ENCODE peak calls at places on chromosomes 1 and 21, in ten cellular contexts. O is fibroblast of the conjunctiva; D is HTR-8/SVneo; S is foreskin fibroblast; K is activated CD4-positive, alpha-beta T cell treated with anti-CD3 and anti-CD28 coated beads for 24 hours; J is NCI-H1092 treated with DMSO at 0.1 percent for 48 hours; H is stimulated activated naive CD8-positive, alpha-beta T cell treated with anti-CD3 and anti-CD28 coated beads, Interleukin-15, Interleukin-2, amounts not matched to agents 100 U/mL and 50 U/mL, for 24 hours; Q is mesenchymal stem cell; C is NCI-H2171 treated with DMSO at 0.1 percent for 48 hours; I is A549. R is an unnamed sample.

GRCh38 chr1:229075217-229075616 is 195.7 kb upstream of the RAB4A start:
- DNase-seq in D (no peak), I (no peak), Q (no peak), K (no peak), C (peak), S (no peak), O (no peak), H (no peak), J (no peak), R (no peak)

GRCh38 chr1:53678507-53678906 is 60.5 kb downstream of the GLIS1 start:
- DNase-seq in Q (no peak), C (no peak), I (no peak), O (no peak), K (no peak), D (no peak), H (no peak), S (peak), J (no peak), R (no peak)

GRCh38 chr1:197965132-197965707 is 48.0 kb downstream of the LHX9 start:
- DNase-seq in J (no peak), H (no peak), Q (no peak), D (no peak), S (no peak), O (no peak), K (no peak), C (no peak), I (no peak), R (no peak)

GRCh38 chr21:46109251-46110221 is 11.6 kb downstream of the COL6A2 start:
- DNase-seq in J (no peak), C (no peak), D (no peak), S (peak), Q (peak), H (peak), I (no peak), O (no peak), K (no peak), R (no peak)

GRCh38 chr21:45035477-45035848 is 38.9 kb upstream of the ADARB1 start:
- DNase-seq in J (no peak), H (no peak), I (no peak), D (no peak), Q (no peak), O (no peak), K (no peak), S (no peak), C (no peak), R (no peak)

GRCh38 chr1:158654079-158654478 is 32.4 kb downstream of the SPTA1 start:
- DNase-seq in C (no peak), K (no peak), S (no peak), H (no peak), I (no peak), Q (no peak), J (no peak), D (no peak), O (no peak), R (no peak)

GRCh38 chr1:90836345-90836679 is 119.2 kb upstream of the BARHL2 start:
- DNase-seq in O (no peak), I (no peak), S (no peak), D (no peak), H (no peak), J (no peak), K (no peak), Q (no peak), C (no peak), R (no peak)

GRCh38 chr1:160682983-160683886 is 28.4 kb downstream of the CD48 start:
- DNase-seq in O (no peak), K (no peak), H (no peak), Q (peak), C (no peak), D (no peak), J (no peak), I (no peak), S (no peak), R (no peak)

GRCh38 chr1:37250371-37250770 is 216.1 kb upstream of the GRIK3 start:
- DNase-seq in S (no peak), C (no peak), O (no peak), H (no peak), Q (no peak), I (peak), K (no peak), J (no peak), D (no peak), R (no peak)

GRCh38 chr1:190597361-190597760 is 119.7 kb upstream of the BRINP3 start:
- DNase-seq in I (no peak), K (no peak), D (no peak), H (no peak), C (no peak), S (no peak), O (no peak), J (no peak), Q (no peak), R (no peak)

GRCh38 chr1:147201276-147201675 is 23.9 kb downstream of the FMO5 start:
- DNase-seq in D (no peak), Q (peak), K (no peak), H (no peak), C (no peak), S (no peak), J (no peak), O (no peak), I (no peak), R (no peak)

GRCh38 chr1:95118019-95118499 is 904 bp downstream of the TLCD4 start:
- DNase-seq in H (no peak), O (no peak), S (no peak), C (no peak), J (no peak), I (peak), D (no peak), K (no peak), Q (peak), R (peak)

GRCh38 chr1:50976111-50976889 is 6.3 kb downstream of the CDKN2C start:
- DNase-seq in K (no peak), C (peak), I (peak), H (no peak), O (no peak), Q (no peak), S (no peak), D (no peak), J (peak), R (peak)

GRCh38 chr1:162397943-162398560 is 13.9 kb downstream of the SH2D1B start:
- DNase-seq in Q (no peak), S (no peak), K (no peak), O (no peak), D (no peak), H (no peak), J (peak), C (no peak), I (no peak), R (peak)

GRCh38 chr1:168583571-168583970 is 7.2 kb downstream of the XCL1 start:
- DNase-seq in J (no peak), Q (no peak), I (no peak), C (no peak), K (no peak), S (no peak), D (no peak), H (no peak), O (no peak), R (no peak)

GRCh38 chr1:6918286-6918907 is 133.1 kb downstream of the CAMTA1 start:
- DNase-seq in D (no peak), K (no peak), O (no peak), J (no peak), C (no peak), S (no peak), H (no peak), I (no peak), Q (no peak), R (no peak)

GRCh38 chr21:45830221-45830640 is 151.3 kb upstream of the COL6A1 start:
- DNase-seq in O (no peak), H (no peak), J (no peak), K (no peak), I (no peak), C (no peak), S (no peak), Q (no peak), D (no peak), R (peak)

GRCh38 chr1:189424746-189425331 is 1052.8 kb downstream of the BRINP3 start:
- DNase-seq in J (no peak), K (no peak), S (peak), Q (no peak), I (no peak), H (no peak), D (no peak), C (no peak), O (no peak), R (peak)

GRCh38 chr1:158516966-158517365 is 37.2 kb downstream of the OR6Y1 start:
- DNase-seq in I (no peak), J (no peak), S (no peak), O (no peak), H (no peak), K (no peak), D (no peak), C (no peak), Q (no peak), R (no peak)

GRCh38 chr1:233025156-233025555 is 74.7 kb downstream of the NTPCR start:
- DNase-seq in D (peak), S (peak), O (no peak), K (peak), J (peak), C (peak), I (peak), H (peak), Q (peak), R (peak)

GRCh38 chr1:35454616-35455015 is 102.6 kb downstream of the KIAA0319L start:
- DNase-seq in O (peak), S (peak), Q (peak), I (no peak), K (no peak), J (no peak), H (no peak), C (no peak), D (no peak), R (no peak)

GRCh38 chr1:117638759-117639158 is 32.9 kb downstream of the TENT5C start:
- DNase-seq in J (peak), H (no peak), Q (no peak), K (no peak), I (no peak), O (no peak), C (peak), D (no peak), S (no peak), R (no peak)

GRCh38 chr1:181423301-181423918 is 59.9 kb upstream of the CACNA1E start:
- DNase-seq in Q (peak), D (peak), K (no peak), S (peak), C (peak), O (peak), I (peak), H (peak), J (peak), R (peak)

GRCh38 chr1:92210701-92211100 is 7.0 kb upstream of the C1orf146 start:
- DNase-seq in K (no peak), D (no peak), S (peak), O (no peak), Q (no peak), H (no peak), C (no peak), I (no peak), J (no peak), R (no peak)